ENCODE peak calls at places on chromosomes 2 and 18, in ten cellular contexts. One of them, this sample, is unnamed.

GRCh38 chr2:52659536-52659935 is 1108.1 kb upstream of the CHAC2 start:
- DNase-seq in K562: no peak
- DNase-seq in activated B cell treated with CpG ODN at 0.5 μM for 24 hours: no peak
- DNase-seq in AG10803: no peak
- DNase-seq in epithelial cell of esophagus: no peak
- DNase-seq in thoracic aorta: no peak
- DNase-seq in right lobe of liver: no peak
- DNase-seq in GM20000: no peak
- DNase-seq in upper lobe of left lung: no peak
- DNase-seq in uterus: no peak
- DNase-seq in this sample: no peak

GRCh38 chr2:147045113-147045512 is 799.7 kb upstream of the ACVR2A start:
- DNase-seq in K562: no peak
- DNase-seq in activated B cell treated with CpG ODN at 0.5 μM for 24 hours: no peak
- DNase-seq in AG10803: peak; percentile 50
- DNase-seq in epithelial cell of esophagus: peak; percentile 68
- DNase-seq in thoracic aorta: no peak
- DNase-seq in right lobe of liver: no peak
- DNase-seq in GM20000: peak; percentile 29
- DNase-seq in upper lobe of left lung: peak; percentile 44
- DNase-seq in uterus: peak; percentile 28
- DNase-seq in this sample: no peak

GRCh38 chr2:101146535-101146934 is 4.6 kb downstream of the TBC1D8 start:
- DNase-seq in K562: no peak
- DNase-seq in activated B cell treated with CpG ODN at 0.5 μM for 24 hours: no peak
- DNase-seq in AG10803: no peak
- DNase-seq in epithelial cell of esophagus: no peak
- DNase-seq in thoracic aorta: no peak
- DNase-seq in right lobe of liver: no peak
- DNase-seq in GM20000: no peak
- DNase-seq in upper lobe of left lung: no peak
- DNase-seq in uterus: no peak
- DNase-seq in this sample: no peak

GRCh38 chr2:42906557-42907380 is 114.4 kb upstream of the HAAO start:
- DNase-seq in K562: peak; percentile 74
- DNase-seq in activated B cell treated with CpG ODN at 0.5 μM for 24 hours: no peak
- DNase-seq in AG10803: peak; percentile 84
- DNase-seq in epithelial cell of esophagus: no peak
- DNase-seq in thoracic aorta: no peak
- DNase-seq in right lobe of liver: no peak
- DNase-seq in GM20000: no peak
- DNase-seq in upper lobe of left lung: no peak
- DNase-seq in uterus: peak; percentile 73
- DNase-seq in this sample: no peak

GRCh38 chr2:119333360-119333759 is 33.3 kb downstream of the C2orf76 start:
- DNase-seq in K562: no peak
- DNase-seq in activated B cell treated with CpG ODN at 0.5 μM for 24 hours: no peak
- DNase-seq in AG10803: peak; percentile 31
- DNase-seq in epithelial cell of esophagus: peak; percentile 80
- DNase-seq in thoracic aorta: no peak
- DNase-seq in right lobe of liver: no peak
- DNase-seq in GM20000: no peak
- DNase-seq in upper lobe of left lung: no peak
- DNase-seq in uterus: no peak
- DNase-seq in this sample: no peak

GRCh38 chr18:11761553-11761952 is 72.5 kb downstream of the GNAL start:
- DNase-seq in K562: peak; percentile 45
- DNase-seq in activated B cell treated with CpG ODN at 0.5 μM for 24 hours: no peak
- DNase-seq in AG10803: no peak
- DNase-seq in epithelial cell of esophagus: peak; percentile 32
- DNase-seq in thoracic aorta: no peak
- DNase-seq in right lobe of liver: no peak
- DNase-seq in GM20000: no peak
- DNase-seq in upper lobe of left lung: no peak
- DNase-seq in uterus: no peak
- DNase-seq in this sample: no peak

GRCh38 chr18:72544092-72544886 is at the start of gene CBLN2:
- DNase-seq in K562: peak; percentile 23
- DNase-seq in activated B cell treated with CpG ODN at 0.5 μM for 24 hours: peak; percentile 36
- DNase-seq in AG10803: peak; percentile 30
- DNase-seq in epithelial cell of esophagus: peak; percentile 76
- DNase-seq in thoracic aorta: no peak
- DNase-seq in right lobe of liver: peak; percentile 66
- DNase-seq in GM20000: peak; percentile 87
- DNase-seq in upper lobe of left lung: peak; percentile 37
- DNase-seq in uterus: no peak
- DNase-seq in this sample: no peak

GRCh38 chr2:34353498-34354113 is 754.5 kb upstream of the FAM98A start:
- DNase-seq in K562: no peak
- DNase-seq in activated B cell treated with CpG ODN at 0.5 μM for 24 hours: no peak
- DNase-seq in AG10803: no peak
- DNase-seq in epithelial cell of esophagus: no peak
- DNase-seq in thoracic aorta: no peak
- DNase-seq in right lobe of liver: no peak
- DNase-seq in GM20000: no peak
- DNase-seq in upper lobe of left lung: no peak
- DNase-seq in uterus: no peak
- DNase-seq in this sample: no peak

GRCh38 chr18:48324651-48325050 is 84.5 kb downstream of the ZBTB7C start:
- DNase-seq in K562: no peak
- DNase-seq in activated B cell treated with CpG ODN at 0.5 μM for 24 hours: no peak
- DNase-seq in AG10803: no peak
- DNase-seq in epithelial cell of esophagus: peak; percentile 97
- DNase-seq in thoracic aorta: no peak
- DNase-seq in right lobe of liver: peak; percentile 21
- DNase-seq in GM20000: no peak
- DNase-seq in upper lobe of left lung: no peak
- DNase-seq in uterus: no peak
- DNase-seq in this sample: no peak

GRCh38 chr2:10477443-10478297 is 29.5 kb upstream of the ODC1 start:
- DNase-seq in K562: no peak
- DNase-seq in activated B cell treated with CpG ODN at 0.5 μM for 24 hours: no peak
- DNase-seq in AG10803: no peak
- DNase-seq in epithelial cell of esophagus: no peak
- DNase-seq in thoracic aorta: no peak
- DNase-seq in right lobe of liver: no peak
- DNase-seq in GM20000: no peak
- DNase-seq in upper lobe of left lung: no peak
- DNase-seq in uterus: no peak
- DNase-seq in this sample: no peak

GRCh38 chr2:3024401-3024935 is 353.1 kb downstream of the EIPR1 start:
- DNase-seq in K562: no peak
- DNase-seq in activated B cell treated with CpG ODN at 0.5 μM for 24 hours: no peak
- DNase-seq in AG10803: no peak
- DNase-seq in epithelial cell of esophagus: no peak
- DNase-seq in thoracic aorta: no peak
- DNase-seq in right lobe of liver: no peak
- DNase-seq in GM20000: no peak
- DNase-seq in upper lobe of left lung: no peak
- DNase-seq in uterus: no peak
- DNase-seq in this sample: no peak

GRCh38 chr2:120418174-120418787 is 72.3 kb downstream of the INHBB start:
- DNase-seq in K562: no peak
- DNase-seq in activated B cell treated with CpG ODN at 0.5 μM for 24 hours: no peak
- DNase-seq in AG10803: no peak
- DNase-seq in epithelial cell of esophagus: no peak
- DNase-seq in thoracic aorta: no peak
- DNase-seq in right lobe of liver: no peak
- DNase-seq in GM20000: no peak
- DNase-seq in upper lobe of left lung: no peak
- DNase-seq in uterus: no peak
- DNase-seq in this sample: no peak

GRCh38 chr2:146295080-146295670 is 1549.7 kb upstream of the ACVR2A start:
- DNase-seq in K562: no peak
- DNase-seq in activated B cell treated with CpG ODN at 0.5 μM for 24 hours: no peak
- DNase-seq in AG10803: no peak
- DNase-seq in epithelial cell of esophagus: no peak
- DNase-seq in thoracic aorta: no peak
- DNase-seq in right lobe of liver: no peak
- DNase-seq in GM20000: no peak
- DNase-seq in upper lobe of left lung: no peak
- DNase-seq in uterus: no peak
- DNase-seq in this sample: no peak

GRCh38 chr2:134406311-134406710 is 152.4 kb downstream of the MGAT5 start:
- DNase-seq in K562: no peak
- DNase-seq in activated B cell treated with CpG ODN at 0.5 μM for 24 hours: no peak
- DNase-seq in AG10803: no peak
- DNase-seq in epithelial cell of esophagus: peak; percentile 97
- DNase-seq in thoracic aorta: no peak
- DNase-seq in right lobe of liver: no peak
- DNase-seq in GM20000: no peak
- DNase-seq in upper lobe of left lung: no peak
- DNase-seq in uterus: no peak
- DNase-seq in this sample: no peak

GRCh38 chr18:42068030-42068429 is 113.0 kb downstream of the PIK3C3 start:
- DNase-seq in K562: no peak
- DNase-seq in activated B cell treated with CpG ODN at 0.5 μM for 24 hours: no peak
- DNase-seq in AG10803: no peak
- DNase-seq in epithelial cell of esophagus: no peak
- DNase-seq in thoracic aorta: no peak
- DNase-seq in right lobe of liver: no peak
- DNase-seq in GM20000: no peak
- DNase-seq in upper lobe of left lung: no peak
- DNase-seq in uterus: no peak
- DNase-seq in this sample: no peak

GRCh38 chr2:157246212-157247067 is 11.1 kb upstream of the GALNT5 start:
- DNase-seq in K562: no peak
- DNase-seq in activated B cell treated with CpG ODN at 0.5 μM for 24 hours: no peak
- DNase-seq in AG10803: peak; percentile 89
- DNase-seq in epithelial cell of esophagus: peak; percentile 95
- DNase-seq in thoracic aorta: no peak
- DNase-seq in right lobe of liver: no peak
- DNase-seq in GM20000: peak; percentile 48
- DNase-seq in upper lobe of left lung: no peak
- DNase-seq in uterus: no peak
- DNase-seq in this sample: no peak

GRCh38 chr18:68083776-68084175 is 567.3 kb upstream of the DSEL start:
- DNase-seq in K562: no peak
- DNase-seq in activated B cell treated with CpG ODN at 0.5 μM for 24 hours: no peak
- DNase-seq in AG10803: no peak
- DNase-seq in epithelial cell of esophagus: no peak
- DNase-seq in thoracic aorta: no peak
- DNase-seq in right lobe of liver: no peak
- DNase-seq in GM20000: no peak
- DNase-seq in upper lobe of left lung: no peak
- DNase-seq in uterus: no peak
- DNase-seq in this sample: no peak

GRCh38 chr2:96111823-96112500 is 4.4 kb downstream of the ADRA2B start:
- DNase-seq in K562: no peak
- DNase-seq in activated B cell treated with CpG ODN at 0.5 μM for 24 hours: peak; percentile 12
- DNase-seq in AG10803: no peak
- DNase-seq in epithelial cell of esophagus: no peak
- DNase-seq in thoracic aorta: no peak
- DNase-seq in right lobe of liver: peak; percentile 39
- DNase-seq in GM20000: no peak
- DNase-seq in upper lobe of left lung: no peak
- DNase-seq in uterus: no peak
- DNase-seq in this sample: no peak
- TF ChIP-seq CTCF in K562: no peak
- TF ChIP-seq CTCF in activated B cell treated with CpG ODN at 0.5 μM for 24 hours: no peak
- TF ChIP-seq CTCF in AG10803: no peak
- TF ChIP-seq CTCF in epithelial cell of esophagus: no peak
- TF ChIP-seq CTCF in thoracic aorta: no peak
- TF ChIP-seq CTCF in right lobe of liver: no peak
- TF ChIP-seq CTCF in GM20000: no peak
- TF ChIP-seq CTCF in upper lobe of left lung: no peak
- TF ChIP-seq CTCF in uterus: no peak
- TF ChIP-seq CTCF in this sample: no peak

GRCh38 chr2:53711271-53711780 is 56.3 kb upstream of the CHAC2 start:
- DNase-seq in K562: no peak
- DNase-seq in activated B cell treated with CpG ODN at 0.5 μM for 24 hours: no peak
- DNase-seq in AG10803: no peak
- DNase-seq in epithelial cell of esophagus: no peak
- DNase-seq in thoracic aorta: no peak
- DNase-seq in right lobe of liver: no peak
- DNase-seq in GM20000: no peak
- DNase-seq in upper lobe of left lung: no peak
- DNase-seq in uterus: no peak
- DNase-seq in this sample: no peak

DNA sequence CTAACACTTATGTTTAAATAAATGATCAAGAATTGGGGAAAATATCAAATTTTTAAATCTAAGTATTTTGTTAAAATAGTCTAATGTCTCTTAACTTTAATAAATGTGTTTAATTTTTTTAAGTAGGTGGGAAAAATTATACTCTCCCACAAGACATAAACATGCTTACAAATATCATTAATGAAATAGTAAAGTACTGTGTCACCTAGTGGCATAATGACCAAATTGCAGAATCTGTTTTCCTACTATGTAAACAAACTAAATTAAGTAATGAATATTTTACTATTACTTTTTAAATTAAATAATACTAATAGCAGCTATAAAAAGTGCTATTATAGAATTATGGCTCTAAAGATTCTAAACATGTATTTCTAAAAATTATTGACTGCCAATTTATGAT is 52.0 kb upstream of the CHAC2 start:
- DNase-seq in K562: no peak
- DNase-seq in activated B cell treated with CpG ODN at 0.5 μM for 24 hours: no peak
- DNase-seq in AG10803: peak; percentile 7
- DNase-seq in epithelial cell of esophagus: peak; percentile 36
- DNase-seq in thoracic aorta: no peak
- DNase-seq in right lobe of liver: no peak
- DNase-seq in GM20000: no peak
- DNase-seq in upper lobe of left lung: no peak
- DNase-seq in uterus: no peak
- DNase-seq in this sample: no peak
- TF ChIP-seq CTCF in K562: no peak
- TF ChIP-seq CTCF in activated B cell treated with CpG ODN at 0.5 μM for 24 hours: no peak
- TF ChIP-seq CTCF in AG10803: peak; percentile 55
- TF ChIP-seq CTCF in epithelial cell of esophagus: peak; percentile 35
- TF ChIP-seq CTCF in thoracic aorta: peak; percentile 40
- TF ChIP-seq CTCF in right lobe of liver: peak; percentile 52
- TF ChIP-seq CTCF in GM20000: no peak
- TF ChIP-seq CTCF in upper lobe of left lung: peak; percentile 27
- TF ChIP-seq CTCF in uterus: no peak
- TF ChIP-seq CTCF in this sample: peak; percentile 28

GRCh38 chr18:80154293-80154692 is 45.2 kb downstream of the ADNP2 start:
- DNase-seq in K562: peak; percentile 13
- DNase-seq in activated B cell treated with CpG ODN at 0.5 μM for 24 hours: no peak
- DNase-seq in AG10803: no peak
- DNase-seq in epithelial cell of esophagus: peak; percentile 46
- DNase-seq in thoracic aorta: no peak
- DNase-seq in right lobe of liver: no peak
- DNase-seq in GM20000: peak; percentile 62
- DNase-seq in upper lobe of left lung: no peak
- DNase-seq in uterus: no peak
- DNase-seq in this sample: no peak
- TF ChIP-seq CTCF in K562: peak; percentile 61
- TF ChIP-seq CTCF in activated B cell treated with CpG ODN at 0.5 μM for 24 hours: no peak
- TF ChIP-seq CTCF in AG10803: peak; percentile 56
- TF ChIP-seq CTCF in epithelial cell of esophagus: peak; percentile 66
- TF ChIP-seq CTCF in thoracic aorta: peak; percentile 30
- TF ChIP-seq CTCF in right lobe of liver: peak; percentile 43
- TF ChIP-seq CTCF in GM20000: peak; percentile 43
- TF ChIP-seq CTCF in upper lobe of left lung: peak; percentile 26
- TF ChIP-seq CTCF in uterus: no peak
- TF ChIP-seq CTCF in this sample: no peak

DNA sequence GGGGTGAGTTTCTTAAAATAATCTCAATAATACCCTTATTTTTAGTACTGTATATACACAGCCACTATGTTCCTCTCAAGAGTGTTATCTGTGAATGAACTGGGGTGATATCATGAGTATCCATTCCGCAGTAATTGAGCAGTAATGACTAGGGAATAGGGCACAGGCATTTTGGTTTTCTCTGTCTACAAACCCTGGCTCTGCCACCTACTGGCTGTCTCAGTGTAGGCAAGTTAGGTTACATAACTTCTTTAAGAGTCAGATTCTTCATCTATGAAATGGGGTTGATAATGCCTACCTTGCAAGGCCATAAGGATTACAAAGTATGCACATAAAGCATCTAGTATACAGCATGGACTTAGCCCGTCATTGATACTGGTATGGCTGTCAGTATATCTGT is 555.8 kb downstream of the NRXN1 start:
- DNase-seq in K562: no peak
- DNase-seq in activated B cell treated with CpG ODN at 0.5 μM for 24 hours: no peak
- DNase-seq in AG10803: no peak
- DNase-seq in epithelial cell of esophagus: peak; percentile 11
- DNase-seq in thoracic aorta: no peak
- DNase-seq in right lobe of liver: no peak
- DNase-seq in GM20000: no peak
- DNase-seq in upper lobe of left lung: no peak
- DNase-seq in uterus: no peak
- DNase-seq in this sample: no peak
- TF ChIP-seq CTCF in K562: no peak
- TF ChIP-seq CTCF in activated B cell treated with CpG ODN at 0.5 μM for 24 hours: no peak
- TF ChIP-seq CTCF in AG10803: no peak
- TF ChIP-seq CTCF in epithelial cell of esophagus: peak; percentile 41
- TF ChIP-seq CTCF in thoracic aorta: no peak
- TF ChIP-seq CTCF in right lobe of liver: peak; percentile 7
- TF ChIP-seq CTCF in GM20000: no peak
- TF ChIP-seq CTCF in upper lobe of left lung: no peak
- TF ChIP-seq CTCF in uterus: no peak
- TF ChIP-seq CTCF in this sample: no peak